ENCODE peak calls at places on chromosomes 13 and 19, in five cellular contexts. K is breast epithelium, S is tibial nerve, Y is hepatocyte, N is PC-3. B is an unnamed sample.

GRCh38 chr19:19062454-19063182 is 1.2 kb upstream of the SLC25A42 start:
- DNase-seq in K (no peak), S (no peak), Y (no peak), N (peak; percentile 75), B (peak; percentile 49)

GRCh38 chr19:3881272-3882040 is 971 bp downstream of the ATCAY start:
- DNase-seq in Y (no peak), K (no peak), S (no peak), N (no peak), B (no peak)

GRCh38 chr19:29529646-29530548 is 4.1 kb downstream of the VSTM2B start:
- DNase-seq in K (no peak), S (no peak), N (no peak), Y (peak; percentile 32), B (no peak)

GRCh38 chr19:49442354-49442753 is 1.0 kb upstream of the SLC17A7 start:
- DNase-seq in S (peak; percentile 69), N (peak; percentile 20), K (peak; percentile 46), Y (no peak), B (no peak)

GRCh38 chr13:92572190-92572589 is 654.4 kb upstream of the GPC6 start:
- DNase-seq in N (no peak), S (no peak), Y (no peak), K (no peak), B (no peak)

GRCh38 chr19:32653626-32653968 is 21.4 kb downstream of the ANKRD27 start:
- DNase-seq in N (no peak), S (no peak), Y (no peak), K (no peak), B (no peak)

GRCh38 chr19:7099597-7099921 is 30.1 kb downstream of the ZNF557 start:
- DNase-seq in S (no peak), N (peak; percentile 80), Y (no peak), K (no peak), B (no peak)

GRCh38 chr13:92727118-92727517 is 499.5 kb upstream of the GPC6 start:
- DNase-seq in K (no peak), N (no peak), S (no peak), Y (no peak), B (no peak)

GRCh38 chr13:51435002-51435578 is 17.7 kb downstream of the INTS6 start:
- DNase-seq in S (no peak), N (peak; percentile 50), Y (peak; percentile 36), K (no peak), B (peak; percentile 25)

GRCh38 chr13:27622102-27622820 is 569 bp downstream of the POLR1D start:
- DNase-seq in N (peak; percentile 5), Y (peak; percentile 51), S (no peak), K (no peak), B (no peak)

GRCh38 chr13:45564108-45564507 is 51.4 kb downstream of the ERICH6B start:
- DNase-seq in K (no peak), N (peak; percentile 71), Y (peak; percentile 56), S (no peak), B (peak; percentile 76)

GRCh38 chr13:30366083-30366482 is 56.2 kb upstream of the UBE2L5 start:
- DNase-seq in K (no peak), N (no peak), S (no peak), Y (no peak), B (no peak)

GRCh38 chr19:32977269-32977668 is 5.2 kb downstream of the FAAP24 start:
- DNase-seq in Y (no peak), K (peak; percentile 60), N (no peak), S (no peak), B (no peak)

GRCh38 chr13:111046590-111047141 is 68.4 kb upstream of the ARHGEF7 start:
- DNase-seq in S (no peak), Y (no peak), K (no peak), N (no peak), B (no peak)

GRCh38 chr13:112885782-112886268 is 83.2 kb upstream of the MCF2L start:
- DNase-seq in S (peak; percentile 56), Y (peak; percentile 95), K (peak; percentile 68), N (peak; percentile 83), B (peak; percentile 74)

GRCh38 chr13:112983042-112983305 is 14.0 kb downstream of the MCF2L start:
- DNase-seq in N (no peak), S (no peak), K (no peak), Y (no peak), B (no peak)

GRCh38 chr13:28356506-28357064 is 138.3 kb downstream of the FLT1 start:
- DNase-seq in N (no peak), S (no peak), Y (no peak), K (no peak), B (no peak)

GRCh38 chr19:39131255-39131755 is 5.7 kb downstream of the PAK4 start:
- DNase-seq in K (peak; percentile 81), Y (no peak), N (no peak), S (no peak), B (no peak)

DNA sequence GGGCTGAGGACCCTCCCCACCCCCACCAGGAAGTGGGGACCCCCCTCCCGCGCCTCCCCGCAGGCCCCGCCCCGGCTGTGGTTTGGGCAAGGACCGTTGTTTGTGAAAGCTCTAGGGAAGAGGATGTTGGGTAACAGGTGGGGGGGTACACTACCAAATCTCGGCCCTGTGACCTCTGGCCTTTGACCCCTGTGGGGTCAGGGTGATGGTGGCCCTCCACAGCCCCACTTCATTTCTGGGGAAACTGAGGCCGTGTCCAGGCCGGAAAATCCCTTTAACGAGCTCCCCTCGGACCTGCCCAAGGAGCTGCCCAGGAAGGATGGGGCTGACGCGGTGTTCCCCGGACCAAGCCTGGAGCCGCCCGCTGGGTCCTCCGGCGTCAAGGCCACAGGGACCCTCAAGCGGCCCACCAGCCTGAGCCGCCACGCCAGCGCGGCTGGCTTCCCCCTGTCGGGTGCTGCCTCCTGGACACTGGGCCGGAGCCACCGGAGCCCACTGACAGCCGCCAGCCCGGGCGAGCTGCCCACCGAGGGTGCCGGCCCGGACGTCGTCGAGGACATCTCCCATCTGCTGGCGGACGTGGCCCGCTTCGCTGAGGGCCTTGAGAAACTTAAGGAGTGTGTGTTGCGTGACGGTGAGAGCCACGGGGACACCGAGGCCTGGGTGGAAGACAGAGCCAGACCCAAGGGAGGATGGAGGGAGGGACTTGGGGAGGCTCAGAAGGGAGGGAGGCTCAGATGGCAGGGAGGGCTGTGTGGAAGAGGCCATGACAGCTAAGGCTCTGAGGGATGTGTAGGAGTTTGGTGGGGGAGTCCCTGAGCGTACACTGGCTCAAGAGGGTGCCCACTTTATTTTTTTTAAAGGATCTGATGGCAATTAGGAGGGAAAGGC is 1.4 kb downstream of the ARHGAP45 start:
- DNase-seq in S (no peak), K (no peak), Y (no peak), N (no peak), B (no peak)
- H3K27me3 ChIP-seq in S (peaks cover 2% of the 10 kb centered on the region), K (peaks cover 10% of the 10 kb centered on the region), Y (peaks cover 50% of the 10 kb centered on the region), N (no peaks in the 10 kb centered on the region), B (peaks cover 5% of the 10 kb centered on the region)

DNA sequence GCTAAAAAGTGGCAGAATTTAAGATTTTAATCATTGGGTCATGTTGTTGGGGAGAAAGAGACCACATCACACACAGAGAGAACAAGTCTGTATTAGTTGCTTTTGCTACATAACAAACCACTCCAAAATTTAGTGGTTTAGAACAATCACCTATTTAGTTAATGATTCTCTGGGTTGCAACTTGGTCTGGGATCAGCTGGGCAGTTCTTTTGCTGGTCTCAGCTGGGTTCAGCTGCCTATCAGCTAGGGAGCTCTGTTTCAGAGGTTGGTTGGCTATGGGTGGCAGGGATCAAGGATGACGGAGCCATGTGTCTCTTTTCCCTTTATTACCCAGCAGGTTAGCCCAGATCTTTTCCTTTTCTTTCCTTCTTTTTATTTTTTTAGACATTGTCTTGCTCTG is 8.9 kb downstream of the PINLYP start:
- DNase-seq in N (no peak), Y (peak; percentile 22), S (no peak), K (no peak), B (no peak)
- H3K4me3 ChIP-seq in N (no peak overlapping the region), Y (no peak overlapping the region), S (no peak overlapping the region), K (no peak overlapping the region), B (no peak overlapping the region)

GRCh38 chr19:47618771-47619170 is 9.8 kb downstream of the BICRA start:
- DNase-seq in K (no peak), S (no peak), N (no peak), Y (no peak), B (no peak)
- TF ChIP-seq CTCF in K (no peak), S (no peak), N (no peak), Y (no peak), B (no peak)

GRCh38 chr13:43786766-43787517 is at the start of gene ENOX1:
- DNase-seq in K (no peak), S (no peak), Y (peak; percentile 89), N (peak; percentile 47), B (no peak)

GRCh38 chr13:43786472-43786765 is 353 bp downstream of the ENOX1 start:
- DNase-seq in Y (no peak), N (no peak), K (no peak), S (no peak), B (no peak)

GRCh38 chr13:43785166-43785680 is 1.5 kb downstream of the ENOX1 start:
- DNase-seq in Y (no peak), K (no peak), N (no peak), S (no peak), B (no peak)

GRCh38 chr13:43784491-43784890 is 2.3 kb downstream of the ENOX1 start:
- DNase-seq in K (no peak), N (no peak), S (no peak), Y (no peak), B (no peak)

GRCh38 chr13:43785681-43786471 is 896 bp downstream of the ENOX1 start:
- DNase-seq in N (peak; percentile 48), S (peak; percentile 51), K (peak; percentile 30), Y (peak; percentile 77), B (peak; percentile 50)
- H3K27me3 ChIP-seq in N (no peaks in the 10 kb centered on the region), S (no peaks in the 10 kb centered on the region), K (no peaks in the 10 kb centered on the region), Y (peaks cover 20% of the 10 kb centered on the region), B (no peaks in the 10 kb centered on the region)

GRCh38 chr13:43355774-43356173 is 332.4 kb downstream of the DNAJC15 start:
- DNase-seq in N (no peak), Y (no peak), S (no peak), K (no peak), B (no peak)
- H3K4me3 ChIP-seq in N (no peak overlapping the region), Y (no peak overlapping the region), S (no peak overlapping the region), K (no peak overlapping the region), B (no peak overlapping the region)

B was measured in bronchial epithelial cell.